ENCODE peak calls at places on chromosomes 6 and 20, in six cellular contexts. One of them, this sample, is unnamed.

GRCh38 chr20:40082436-40082835 is 606.6 kb downstream of the MAFB start:
- DNase-seq in stimulated activated effector memory CD8-positive, alpha-beta T cell treated with anti-CD3 and anti-CD28 coated beads, Interleukin-12 subunit alpha, Interleukin-12 subunit beta, amount 100 ng/mL, for 72 hours: no peak
- DNase-seq in right atrium auricular region: no peak
- DNase-seq in AG08396: no peak
- DNase-seq in choroid plexus epithelial cell: no peak
- DNase-seq in Caki2: no peak
- DNase-seq in this sample: no peak

GRCh38 chr6:78243519-78243918 is 590.7 kb downstream of the MEI4 start:
- DNase-seq in stimulated activated effector memory CD8-positive, alpha-beta T cell treated with anti-CD3 and anti-CD28 coated beads, Interleukin-12 subunit alpha, Interleukin-12 subunit beta, amount 100 ng/mL, for 72 hours: no peak
- DNase-seq in AG08396: no peak
- DNase-seq in right atrium auricular region: no peak
- DNase-seq in Caki2: peak
- DNase-seq in choroid plexus epithelial cell: peak
- DNase-seq in this sample: no peak

GRCh38 chr6:35148167-35148741 is 7.1 kb upstream of the TCP11 start:
- DNase-seq in stimulated activated effector memory CD8-positive, alpha-beta T cell treated with anti-CD3 and anti-CD28 coated beads, Interleukin-12 subunit alpha, Interleukin-12 subunit beta, amount 100 ng/mL, for 72 hours: no peak
- DNase-seq in Caki2: no peak
- DNase-seq in AG08396: peak
- DNase-seq in right atrium auricular region: no peak
- DNase-seq in choroid plexus epithelial cell: no peak
- DNase-seq in this sample: no peak

GRCh38 chr6:30882764-30883475 is 1.4 kb upstream of the DDR1 start:
- DNase-seq in Caki2: peak
- DNase-seq in right atrium auricular region: peak
- DNase-seq in stimulated activated effector memory CD8-positive, alpha-beta T cell treated with anti-CD3 and anti-CD28 coated beads, Interleukin-12 subunit alpha, Interleukin-12 subunit beta, amount 100 ng/mL, for 72 hours: no peak
- DNase-seq in choroid plexus epithelial cell: no peak
- DNase-seq in AG08396: peak
- DNase-seq in this sample: no peak

GRCh38 chr6:170186006-170186908 is 104.6 kb downstream of the DLL1 start:
- DNase-seq in Caki2: no peak
- DNase-seq in right atrium auricular region: no peak
- DNase-seq in stimulated activated effector memory CD8-positive, alpha-beta T cell treated with anti-CD3 and anti-CD28 coated beads, Interleukin-12 subunit alpha, Interleukin-12 subunit beta, amount 100 ng/mL, for 72 hours: no peak
- DNase-seq in choroid plexus epithelial cell: no peak
- DNase-seq in AG08396: no peak
- DNase-seq in this sample: no peak

GRCh38 chr6:1757133-1757532 is 147.4 kb downstream of the FOXC1 start:
- DNase-seq in stimulated activated effector memory CD8-positive, alpha-beta T cell treated with anti-CD3 and anti-CD28 coated beads, Interleukin-12 subunit alpha, Interleukin-12 subunit beta, amount 100 ng/mL, for 72 hours: no peak
- DNase-seq in AG08396: no peak
- DNase-seq in Caki2: no peak
- DNase-seq in choroid plexus epithelial cell: no peak
- DNase-seq in right atrium auricular region: no peak
- DNase-seq in this sample: no peak

GRCh38 chr20:25466846-25467245 is 59.4 kb downstream of the GINS1 start:
- DNase-seq in stimulated activated effector memory CD8-positive, alpha-beta T cell treated with anti-CD3 and anti-CD28 coated beads, Interleukin-12 subunit alpha, Interleukin-12 subunit beta, amount 100 ng/mL, for 72 hours: no peak
- DNase-seq in right atrium auricular region: no peak
- DNase-seq in Caki2: no peak
- DNase-seq in AG08396: no peak
- DNase-seq in choroid plexus epithelial cell: no peak
- DNase-seq in this sample: no peak

GRCh38 chr6:33692078-33692759 is 19.3 kb downstream of the UQCC2 start:
- DNase-seq in right atrium auricular region: peak
- DNase-seq in AG08396: no peak
- DNase-seq in stimulated activated effector memory CD8-positive, alpha-beta T cell treated with anti-CD3 and anti-CD28 coated beads, Interleukin-12 subunit alpha, Interleukin-12 subunit beta, amount 100 ng/mL, for 72 hours: no peak
- DNase-seq in choroid plexus epithelial cell: peak
- DNase-seq in Caki2: no peak
- DNase-seq in this sample: no peak

GRCh38 chr6:2818593-2818992 is 23.1 kb downstream of the SERPINB1 start:
- DNase-seq in stimulated activated effector memory CD8-positive, alpha-beta T cell treated with anti-CD3 and anti-CD28 coated beads, Interleukin-12 subunit alpha, Interleukin-12 subunit beta, amount 100 ng/mL, for 72 hours: no peak
- DNase-seq in right atrium auricular region: no peak
- DNase-seq in AG08396: no peak
- DNase-seq in choroid plexus epithelial cell: peak
- DNase-seq in Caki2: peak
- DNase-seq in this sample: no peak

GRCh38 chr20:52242237-52243230 is 51.0 kb upstream of the ZFP64 start:
- DNase-seq in right atrium auricular region: no peak
- DNase-seq in AG08396: peak
- DNase-seq in stimulated activated effector memory CD8-positive, alpha-beta T cell treated with anti-CD3 and anti-CD28 coated beads, Interleukin-12 subunit alpha, Interleukin-12 subunit beta, amount 100 ng/mL, for 72 hours: no peak
- DNase-seq in choroid plexus epithelial cell: peak
- DNase-seq in Caki2: no peak
- DNase-seq in this sample: no peak

GRCh38 chr6:14616611-14617010 is 499.0 kb downstream of the CD83 start:
- DNase-seq in choroid plexus epithelial cell: no peak
- DNase-seq in Caki2: no peak
- DNase-seq in AG08396: no peak
- DNase-seq in right atrium auricular region: no peak
- DNase-seq in stimulated activated effector memory CD8-positive, alpha-beta T cell treated with anti-CD3 and anti-CD28 coated beads, Interleukin-12 subunit alpha, Interleukin-12 subunit beta, amount 100 ng/mL, for 72 hours: no peak
- DNase-seq in this sample: no peak

GRCh38 chr6:32192608-32193039 is at the start of gene GPSM3:
- DNase-seq in AG08396: no peak
- DNase-seq in right atrium auricular region: no peak
- DNase-seq in stimulated activated effector memory CD8-positive, alpha-beta T cell treated with anti-CD3 and anti-CD28 coated beads, Interleukin-12 subunit alpha, Interleukin-12 subunit beta, amount 100 ng/mL, for 72 hours: no peak
- DNase-seq in choroid plexus epithelial cell: peak
- DNase-seq in Caki2: no peak
- DNase-seq in this sample: no peak

GRCh38 chr6:33392168-33392947 is 735 bp downstream of the KIFC1 start:
- DNase-seq in right atrium auricular region: no peak
- DNase-seq in stimulated activated effector memory CD8-positive, alpha-beta T cell treated with anti-CD3 and anti-CD28 coated beads, Interleukin-12 subunit alpha, Interleukin-12 subunit beta, amount 100 ng/mL, for 72 hours: no peak
- DNase-seq in choroid plexus epithelial cell: no peak
- DNase-seq in AG08396: no peak
- DNase-seq in Caki2: peak
- DNase-seq in this sample: no peak

GRCh38 chr6:36915599-36915998 is 29.8 kb downstream of the C6orf89 start:
- DNase-seq in AG08396: no peak
- DNase-seq in right atrium auricular region: no peak
- DNase-seq in Caki2: no peak
- DNase-seq in stimulated activated effector memory CD8-positive, alpha-beta T cell treated with anti-CD3 and anti-CD28 coated beads, Interleukin-12 subunit alpha, Interleukin-12 subunit beta, amount 100 ng/mL, for 72 hours: no peak
- DNase-seq in choroid plexus epithelial cell: peak
- DNase-seq in this sample: no peak

GRCh38 chr6:130500693-130501092 is 134.9 kb downstream of the TMEM200A start:
- DNase-seq in AG08396: peak
- DNase-seq in Caki2: no peak
- DNase-seq in right atrium auricular region: no peak
- DNase-seq in choroid plexus epithelial cell: peak
- DNase-seq in stimulated activated effector memory CD8-positive, alpha-beta T cell treated with anti-CD3 and anti-CD28 coated beads, Interleukin-12 subunit alpha, Interleukin-12 subunit beta, amount 100 ng/mL, for 72 hours: no peak
- DNase-seq in this sample: no peak

GRCh38 chr20:46293084-46293483 is 15.2 kb downstream of the CDH22 start:
- DNase-seq in right atrium auricular region: no peak
- DNase-seq in choroid plexus epithelial cell: peak
- DNase-seq in Caki2: peak
- DNase-seq in AG08396: peak
- DNase-seq in stimulated activated effector memory CD8-positive, alpha-beta T cell treated with anti-CD3 and anti-CD28 coated beads, Interleukin-12 subunit alpha, Interleukin-12 subunit beta, amount 100 ng/mL, for 72 hours: no peak
- DNase-seq in this sample: no peak

GRCh38 chr6:3512832-3513231 is 56.0 kb upstream of the SLC22A23 start:
- DNase-seq in choroid plexus epithelial cell: no peak
- DNase-seq in stimulated activated effector memory CD8-positive, alpha-beta T cell treated with anti-CD3 and anti-CD28 coated beads, Interleukin-12 subunit alpha, Interleukin-12 subunit beta, amount 100 ng/mL, for 72 hours: no peak
- DNase-seq in Caki2: no peak
- DNase-seq in AG08396: no peak
- DNase-seq in right atrium auricular region: no peak
- DNase-seq in this sample: no peak

GRCh38 chr20:46400253-46400652 is 6.2 kb downstream of the ELMO2 start:
- DNase-seq in choroid plexus epithelial cell: peak
- DNase-seq in Caki2: no peak
- DNase-seq in stimulated activated effector memory CD8-positive, alpha-beta T cell treated with anti-CD3 and anti-CD28 coated beads, Interleukin-12 subunit alpha, Interleukin-12 subunit beta, amount 100 ng/mL, for 72 hours: no peak
- DNase-seq in right atrium auricular region: no peak
- DNase-seq in AG08396: peak
- DNase-seq in this sample: no peak

GRCh38 chr6:89297695-89298351 is 17.3 kb downstream of the GABRR2 start:
- DNase-seq in right atrium auricular region: no peak
- DNase-seq in stimulated activated effector memory CD8-positive, alpha-beta T cell treated with anti-CD3 and anti-CD28 coated beads, Interleukin-12 subunit alpha, Interleukin-12 subunit beta, amount 100 ng/mL, for 72 hours: peak
- DNase-seq in AG08396: peak
- DNase-seq in Caki2: peak
- DNase-seq in choroid plexus epithelial cell: peak
- DNase-seq in this sample: peak

GRCh38 chr6:157814883-157815282 is 8.2 kb upstream of the SNX9 start:
- DNase-seq in right atrium auricular region: no peak
- DNase-seq in stimulated activated effector memory CD8-positive, alpha-beta T cell treated with anti-CD3 and anti-CD28 coated beads, Interleukin-12 subunit alpha, Interleukin-12 subunit beta, amount 100 ng/mL, for 72 hours: no peak
- DNase-seq in choroid plexus epithelial cell: no peak
- DNase-seq in AG08396: no peak
- DNase-seq in Caki2: no peak
- DNase-seq in this sample: no peak

GRCh38 chr6:116451916-116452315 is 9.3 kb upstream of the CALHM6 start:
- DNase-seq in choroid plexus epithelial cell: no peak
- DNase-seq in stimulated activated effector memory CD8-positive, alpha-beta T cell treated with anti-CD3 and anti-CD28 coated beads, Interleukin-12 subunit alpha, Interleukin-12 subunit beta, amount 100 ng/mL, for 72 hours: no peak
- DNase-seq in AG08396: no peak
- DNase-seq in right atrium auricular region: no peak
- DNase-seq in Caki2: no peak
- DNase-seq in this sample: no peak

GRCh38 chr6:45436544-45437440 is 59.1 kb upstream of the SUPT3H start:
- DNase-seq in right atrium auricular region: no peak
- DNase-seq in AG08396: no peak
- DNase-seq in Caki2: peak
- DNase-seq in stimulated activated effector memory CD8-positive, alpha-beta T cell treated with anti-CD3 and anti-CD28 coated beads, Interleukin-12 subunit alpha, Interleukin-12 subunit beta, amount 100 ng/mL, for 72 hours: no peak
- DNase-seq in choroid plexus epithelial cell: peak
- DNase-seq in this sample: no peak

GRCh38 chr6:128259735-128260685 is 260.4 kb downstream of the PTPRK start:
- DNase-seq in AG08396: no peak
- DNase-seq in right atrium auricular region: no peak
- DNase-seq in Caki2: no peak
- DNase-seq in choroid plexus epithelial cell: peak
- DNase-seq in stimulated activated effector memory CD8-positive, alpha-beta T cell treated with anti-CD3 and anti-CD28 coated beads, Interleukin-12 subunit alpha, Interleukin-12 subunit beta, amount 100 ng/mL, for 72 hours: no peak
- DNase-seq in this sample: no peak

GRCh38 chr6:21586300-21586699 is 7.3 kb upstream of the SOX4 start:
- DNase-seq in Caki2: no peak
- DNase-seq in choroid plexus epithelial cell: no peak
- DNase-seq in stimulated activated effector memory CD8-positive, alpha-beta T cell treated with anti-CD3 and anti-CD28 coated beads, Interleukin-12 subunit alpha, Interleukin-12 subunit beta, amount 100 ng/mL, for 72 hours: no peak
- DNase-seq in AG08396: no peak
- DNase-seq in right atrium auricular region: no peak
- DNase-seq in this sample: no peak

GRCh38 chr20:54368578-54368977 is 106.8 kb upstream of the DOK5 start:
- DNase-seq in right atrium auricular region: no peak
- DNase-seq in stimulated activated effector memory CD8-positive, alpha-beta T cell treated with anti-CD3 and anti-CD28 coated beads, Interleukin-12 subunit alpha, Interleukin-12 subunit beta, amount 100 ng/mL, for 72 hours: no peak
- DNase-seq in AG08396: no peak
- DNase-seq in choroid plexus epithelial cell: peak
- DNase-seq in Caki2: no peak
- DNase-seq in this sample: no peak

GRCh38 chr20:63889241-63890200 is 5.4 kb upstream of the DNAJC5 start:
- DNase-seq in choroid plexus epithelial cell: peak
- DNase-seq in stimulated activated effector memory CD8-positive, alpha-beta T cell treated with anti-CD3 and anti-CD28 coated beads, Interleukin-12 subunit alpha, Interleukin-12 subunit beta, amount 100 ng/mL, for 72 hours: no peak
- DNase-seq in AG08396: no peak
- DNase-seq in Caki2: no peak
- DNase-seq in right atrium auricular region: no peak
- DNase-seq in this sample: no peak

GRCh38 chr6:141472550-141472949 is 660.2 kb upstream of the GJE1 start:
- DNase-seq in Caki2: no peak
- DNase-seq in choroid plexus epithelial cell: no peak
- DNase-seq in AG08396: no peak
- DNase-seq in right atrium auricular region: no peak
- DNase-seq in stimulated activated effector memory CD8-positive, alpha-beta T cell treated with anti-CD3 and anti-CD28 coated beads, Interleukin-12 subunit alpha, Interleukin-12 subunit beta, amount 100 ng/mL, for 72 hours: no peak
- DNase-seq in this sample: no peak

GRCh38 chr6:39178804-39179203 is 50.5 kb downstream of the KCNK5 start:
- DNase-seq in stimulated activated effector memory CD8-positive, alpha-beta T cell treated with anti-CD3 and anti-CD28 coated beads, Interleukin-12 subunit alpha, Interleukin-12 subunit beta, amount 100 ng/mL, for 72 hours: no peak
- DNase-seq in right atrium auricular region: no peak
- DNase-seq in choroid plexus epithelial cell: no peak
- DNase-seq in Caki2: no peak
- DNase-seq in AG08396: no peak
- DNase-seq in this sample: no peak

GRCh38 chr6:3977875-3978711 is 100.8 kb downstream of the FAM217A start:
- DNase-seq in stimulated activated effector memory CD8-positive, alpha-beta T cell treated with anti-CD3 and anti-CD28 coated beads, Interleukin-12 subunit alpha, Interleukin-12 subunit beta, amount 100 ng/mL, for 72 hours: peak
- DNase-seq in right atrium auricular region: peak
- DNase-seq in AG08396: peak
- DNase-seq in Caki2: peak
- DNase-seq in choroid plexus epithelial cell: peak
- DNase-seq in this sample: no peak

GRCh38 chr6:53455678-53456077 is 89.2 kb downstream of the GCLC start:
- DNase-seq in stimulated activated effector memory CD8-positive, alpha-beta T cell treated with anti-CD3 and anti-CD28 coated beads, Interleukin-12 subunit alpha, Interleukin-12 subunit beta, amount 100 ng/mL, for 72 hours: no peak
- DNase-seq in right atrium auricular region: no peak
- DNase-seq in AG08396: no peak
- DNase-seq in Caki2: no peak
- DNase-seq in choroid plexus epithelial cell: no peak
- DNase-seq in this sample: no peak

GRCh38 chr20:17896771-17897369 is 71.7 kb downstream of the SNX5 start:
- DNase-seq in choroid plexus epithelial cell: no peak
- DNase-seq in stimulated activated effector memory CD8-positive, alpha-beta T cell treated with anti-CD3 and anti-CD28 coated beads, Interleukin-12 subunit alpha, Interleukin-12 subunit beta, amount 100 ng/mL, for 72 hours: no peak
- DNase-seq in AG08396: no peak
- DNase-seq in right atrium auricular region: no peak
- DNase-seq in Caki2: no peak
- DNase-seq in this sample: no peak

GRCh38 chr6:33321227-33321626 is 3.7 kb upstream of the ZBTB22 start:
- DNase-seq in Caki2: no peak
- DNase-seq in right atrium auricular region: no peak
- DNase-seq in AG08396: no peak
- DNase-seq in choroid plexus epithelial cell: no peak
- DNase-seq in stimulated activated effector memory CD8-positive, alpha-beta T cell treated with anti-CD3 and anti-CD28 coated beads, Interleukin-12 subunit alpha, Interleukin-12 subunit beta, amount 100 ng/mL, for 72 hours: no peak
- DNase-seq in this sample: no peak